ENCODE peak calls at places on chromosomes 6 and 20, in ten cellular contexts. K, X, G, C, B, P, O, S, U and M are unnamed samples.

GRCh38 chr6:26202811-26203583 is 115.8 kb downstream of the HFE start:
- DNase-seq in K (no peak), X (no peak), G (no peak), C (no peak), B (no peak), P (no peak), O (no peak), S (no peak), U (no peak), M (no peak)

GRCh38 chr6:113645576-113645970 is 211.6 kb upstream of the MARCKS start:
- DNase-seq in K (no peak), X (no peak), G (peak), C (no peak), B (peak), P (peak), O (peak), S (peak), U (peak), M (peak)

GRCh38 chr6:113644861-113645575 is 212.1 kb upstream of the MARCKS start:
- DNase-seq in K (no peak), X (no peak), G (peak), C (no peak), B (peak), P (peak), O (peak), S (peak), U (peak), M (no peak)

GRCh38 chr6:25329156-25329555 is 50.0 kb downstream of the CARMIL1 start:
- DNase-seq in K (no peak), X (no peak), G (no peak), C (no peak), B (no peak), P (no peak), O (no peak), S (no peak), U (no peak), M (no peak)

GRCh38 chr6:85650606-85651005 is 7.9 kb upstream of the SYNCRIP start:
- DNase-seq in K (no peak), X (no peak), G (no peak), C (no peak), B (no peak), P (no peak), O (no peak), S (no peak), U (no peak), M (no peak)

GRCh38 chr6:70415660-70416059 is 2.4 kb downstream of the FAM135A start:
- DNase-seq in K (no peak), X (no peak), G (no peak), C (no peak), B (no peak), P (peak), O (no peak), S (no peak), U (no peak), M (no peak)

GRCh38 chr6:157513619-157514485 is 132.9 kb downstream of the ZDHHC14 start:
- DNase-seq in K (no peak), X (no peak), G (no peak), C (peak), B (no peak), P (no peak), O (no peak), S (no peak), U (no peak), M (no peak)

GRCh38 chr20:33305591-33306057 is 22.6 kb downstream of the BPIFB1 start:
- DNase-seq in K (no peak), X (no peak), G (no peak), C (no peak), B (peak), P (peak), O (peak), S (no peak), U (no peak), M (no peak)

GRCh38 chr20:21361266-21361665 is 36.1 kb downstream of the NKX2-4 start:
- DNase-seq in K (no peak), X (no peak), G (no peak), C (peak), B (no peak), P (peak), O (no peak), S (peak), U (no peak), M (no peak)

GRCh38 chr20:36585410-36586125 is 12.2 kb downstream of the TGIF2 start:
- DNase-seq in K (peak), X (no peak), G (no peak), C (no peak), B (no peak), P (peak), O (peak), S (no peak), U (peak), M (no peak)

GRCh38 chr6:157401734-157402338 is 20.8 kb downstream of the ZDHHC14 start:
- DNase-seq in K (no peak), X (no peak), G (no peak), C (no peak), B (no peak), P (no peak), O (no peak), S (no peak), U (no peak), M (no peak)

GRCh38 chr6:148565931-148566663 is 180.7 kb upstream of the UST start:
- DNase-seq in K (no peak), X (peak), G (peak), C (peak), B (peak), P (peak), O (peak), S (peak), U (peak), M (no peak)

GRCh38 chr6:13615802-13616140 is 636 bp downstream of the NOL7 start:
- DNase-seq in K (peak), X (peak), G (peak), C (no peak), B (peak), P (peak), O (peak), S (no peak), U (peak), M (peak)

GRCh38 chr6:105424177-105424783 is 21.4 kb upstream of the PREP start:
- DNase-seq in K (peak), X (peak), G (peak), C (no peak), B (peak), P (peak), O (peak), S (no peak), U (peak), M (peak)

GRCh38 chr6:101443315-101443714 is 49.8 kb downstream of the GRIK2 start:
- DNase-seq in K (no peak), X (no peak), G (no peak), C (no peak), B (no peak), P (no peak), O (no peak), S (no peak), U (no peak), M (no peak)

GRCh38 chr6:53216301-53216700 is 67.7 kb upstream of the GCM1 start:
- DNase-seq in K (no peak), X (no peak), G (no peak), C (no peak), B (no peak), P (no peak), O (no peak), S (no peak), U (no peak), M (no peak)

GRCh38 chr6:31574106-31575061 is 981 bp upstream of the TNF start:
- DNase-seq in K (no peak), X (no peak), G (no peak), C (no peak), B (no peak), P (no peak), O (no peak), S (no peak), U (no peak), M (no peak)

GRCh38 chr6:133248241-133249001 is 7.3 kb downstream of the EYA4 start:
- DNase-seq in K (no peak), X (no peak), G (no peak), C (no peak), B (no peak), P (peak), O (peak), S (no peak), U (no peak), M (no peak)